ENCODE peak calls at places on chromosomes 4 and X, in four cellular contexts. Q is fibroblast of pulmonary artery, P is GM06990, X is Peyer's patch. H is an unnamed sample.
A peak's percentile ranks its signal among the peaks of the same experiment; 100 is the strongest.

GRCh38 chr4:10635096-10635495 is 49.5 kb downstream of the CLNK start:
- DNase-seq in Q (no peak), P (no peak), X (no peak), H (no peak)

GRCh38 chr4:132893787-132894186 is 255.3 kb upstream of the PCDH10 start:
- DNase-seq in Q (no peak), P (no peak), X (no peak), H (no peak)

GRCh38 chr4:96593422-96593821 is 753.5 kb downstream of the PDHA2 start:
- DNase-seq in Q (no peak), P (no peak), X (no peak), H (no peak)

GRCh38 chrX:37476571-37477188 is 94.8 kb upstream of the LANCL3 start:
- DNase-seq in Q (no peak), P (no peak), X (no peak), H (no peak)

GRCh38 chr4:47068986-47069385 is 37.6 kb downstream of the GABRB1 start:
- DNase-seq in Q (peak; percentile 26), P (no peak), X (no peak), H (no peak)

GRCh38 chr4:156505341-156505955 is 466.2 kb downstream of the PDGFC start:
- DNase-seq in Q (no peak), P (no peak), X (peak; percentile 29), H (no peak)

GRCh38 chrX:111265506-111265905 is 4.8 kb downstream of the CAPN6 start:
- DNase-seq in Q (no peak), P (no peak), X (no peak), H (no peak)

GRCh38 chr4:86927843-86928395 is 6.9 kb upstream of the AFF1 start:
- DNase-seq in Q (peak; percentile 98), P (no peak), X (no peak), H (no peak)

GRCh38 chr4:38804654-38805295 is at the start of gene TLR1:
- DNase-seq in Q (peak; percentile 85), P (peak; percentile 67), X (no peak), H (no peak)

GRCh38 chrX:109389917-109390316 is 92.0 kb downstream of the GUCY2F start:
- DNase-seq in Q (no peak), P (no peak), X (no peak), H (no peak)

GRCh38 chrX:109382332-109382731 is 99.6 kb downstream of the GUCY2F start:
- DNase-seq in Q (no peak), P (no peak), X (no peak), H (no peak)

GRCh38 chrX:109390556-109390955 is 91.3 kb downstream of the GUCY2F start:
- DNase-seq in Q (no peak), P (no peak), X (no peak), H (no peak)

DNA sequence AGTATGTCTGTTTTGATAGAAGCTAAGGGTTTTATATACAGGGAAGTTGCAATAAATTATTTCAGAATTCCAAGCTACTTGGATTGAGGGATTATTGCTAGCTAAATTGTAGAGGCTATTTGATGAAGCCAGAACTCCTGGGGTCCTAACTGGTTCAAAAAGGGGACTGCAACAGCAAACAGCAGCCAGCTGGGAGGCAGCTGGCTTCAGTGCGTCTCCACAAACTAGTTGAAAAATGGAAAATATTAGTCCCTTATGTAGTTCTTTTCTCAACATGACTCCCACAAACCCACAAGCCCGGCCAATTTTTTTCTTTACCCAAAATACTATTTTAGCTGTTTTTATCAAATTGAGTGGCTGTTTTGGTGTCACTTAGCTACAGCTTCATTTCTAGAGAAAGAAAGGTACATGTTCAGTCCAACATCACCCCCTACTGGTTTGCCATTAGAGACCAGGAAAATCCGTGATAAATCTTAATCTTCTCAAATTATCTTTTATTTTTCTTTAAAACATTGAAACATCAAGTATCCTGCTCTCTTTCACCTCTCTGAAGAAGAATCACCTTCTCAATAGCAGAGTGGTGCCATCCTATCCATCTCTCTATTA is 97.2 kb downstream of the GUCY2F start:
- DNase-seq in Q (peak; percentile 61), P (peak; percentile 9), X (no peak), H (no peak)
- TF ChIP-seq CTCF in Q (peak; percentile 50), P (peak; percentile 42), X (peak; percentile 50), H (no peak)

DNA sequence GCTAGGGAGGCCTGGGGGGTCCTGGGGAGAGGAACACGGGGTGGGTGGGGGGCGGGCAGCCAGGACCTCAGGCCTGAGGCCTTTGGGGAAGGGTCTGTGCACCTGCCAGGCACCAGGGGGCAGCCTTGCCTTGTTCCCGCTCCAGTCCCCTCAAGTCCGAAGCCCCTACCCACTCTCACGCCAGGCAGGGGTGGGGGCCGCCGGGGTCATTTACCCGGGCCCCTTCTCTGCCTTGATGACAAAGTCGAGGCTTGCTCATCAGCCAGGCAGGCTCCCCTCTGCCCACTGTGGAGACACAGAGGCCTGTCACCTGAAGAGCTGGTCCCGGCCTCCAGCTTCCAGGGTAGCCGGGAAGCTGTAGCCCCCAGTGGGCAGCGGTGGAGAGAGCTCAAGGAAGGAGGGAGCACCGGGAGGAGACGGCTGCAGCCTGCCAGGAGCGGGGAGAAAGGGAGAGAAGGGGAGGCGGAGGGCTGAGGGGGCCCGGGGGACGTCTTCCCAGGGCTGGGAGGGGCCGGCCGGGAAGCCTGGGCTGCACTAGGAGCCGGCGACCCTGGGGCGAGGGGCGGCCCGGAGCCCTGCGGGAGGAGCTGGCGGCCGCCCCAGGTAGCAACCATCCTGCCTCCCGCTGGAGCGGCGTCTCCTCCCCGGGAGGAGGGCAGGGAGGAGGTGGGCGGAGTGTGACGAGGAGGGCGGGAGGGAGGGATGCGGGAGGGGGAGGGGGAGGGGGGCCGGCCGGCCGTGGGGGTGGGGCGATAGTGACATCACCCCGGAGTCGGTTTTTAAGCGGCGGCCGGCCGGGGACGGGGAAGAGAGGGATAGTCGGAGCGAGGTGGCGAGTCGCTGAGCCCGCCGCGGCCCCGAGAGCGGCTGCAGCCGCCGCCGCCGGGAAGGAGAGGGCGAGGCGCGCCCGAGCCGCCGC is at the start of gene SLC6A8:
- DNase-seq in Q (peak; percentile 60), P (no peak), X (peak; percentile 83), H (no peak)
- TF ChIP-seq CTCF in Q (peak; percentile 15), P (peak; percentile 42), X (no peak), H (no peak)

GRCh38 chrX:66030505-66031317 is 9.2 kb downstream of the VSIG4 start:
- DNase-seq in Q (peak; percentile 41), P (no peak), X (no peak), H (no peak)
- TF ChIP-seq CTCF in Q (peak; percentile 72), P (peak; percentile 91), X (peak; percentile 52), H (peak; percentile 54)

GRCh38 chr4:140195806-140196205 is 41.8 kb upstream of the MAML3 start:
- DNase-seq in Q (no peak), P (no peak), X (no peak), H (no peak)
- TF ChIP-seq CTCF in Q (no peak), P (no peak), X (no peak), H (no peak)

GRCh38 chr4:116796022-116796421 is 289.4 kb downstream of the TRAM1L1 start:
- DNase-seq in Q (no peak), P (no peak), X (no peak), H (no peak)
- TF ChIP-seq CTCF in Q (no peak), P (no peak), X (no peak), H (no peak)